ENCODE peak calls at places on chromosomes 2 and 18, in seven cellular contexts. P, X, Y, Z, G, L and S are unnamed samples. For H3K9me3, the result is how much of the 10 kb centered on the place peaks cover.

GRCh38 chr2:58557166-58557565 is 316.0 kb upstream of the FANCL start:
- DNase-seq in P (no peak), X (no peak), Y (no peak), Z (no peak), G (no peak), L (no peak), S (no peak)

GRCh38 chr2:10042301-10043161 is 819 bp upstream of the KLF11 start:
- DNase-seq in P (no peak), X (no peak), Y (peak), Z (no peak), G (no peak), L (peak), S (peak)

GRCh38 chr2:229454934-229455631 is 184.0 kb upstream of the PID1 start:
- DNase-seq in P (peak), X (no peak), Y (no peak), Z (no peak), G (no peak), L (no peak), S (no peak)

GRCh38 chr18:44719519-44720060 is 38.9 kb downstream of the SETBP1 start:
- DNase-seq in P (no peak), X (no peak), Y (no peak), Z (no peak), G (no peak), L (no peak), S (no peak)

GRCh38 chr2:39000552-39000951 is 110.9 kb downstream of the ARHGEF33 start:
- DNase-seq in P (no peak), X (no peak), Y (no peak), Z (no peak), G (no peak), L (no peak), S (no peak)

GRCh38 chr2:32166115-32166549 is 468 bp downstream of the SLC30A6 start:
- DNase-seq in P (no peak), X (no peak), Y (no peak), Z (no peak), G (no peak), L (no peak), S (no peak)

GRCh38 chr2:99821039-99821438 is 321.4 kb downstream of the AFF3 start:
- DNase-seq in P (no peak), X (peak), Y (no peak), Z (no peak), G (no peak), L (no peak), S (no peak)

GRCh38 chr2:24083567-24084385 is 858 bp downstream of the TP53I3 start:
- DNase-seq in P (peak), X (peak), Y (peak), Z (peak), G (peak), L (peak), S (no peak)

GRCh38 chr18:53629356-53629755 is 595.1 kb downstream of the MBD2 start:
- DNase-seq in P (no peak), X (no peak), Y (no peak), Z (no peak), G (no peak), L (no peak), S (no peak)

GRCh38 chr2:174259981-174260380 is 11.6 kb upstream of the OLA1 start:
- DNase-seq in P (no peak), X (no peak), Y (no peak), Z (no peak), G (no peak), L (no peak), S (no peak)

GRCh38 chr2:15949126-15949525 is 8.8 kb downstream of the MYCN start:
- DNase-seq in P (no peak), X (no peak), Y (no peak), Z (no peak), G (no peak), L (no peak), S (no peak)

GRCh38 chr2:152718909-152719645 is 657 bp downstream of the ARL6IP6 start:
- DNase-seq in P (peak), X (peak), Y (peak), Z (peak), G (peak), L (peak), S (no peak)

GRCh38 chr2:98519156-98519555 is 74.5 kb downstream of the INPP4A start:
- DNase-seq in P (no peak), X (no peak), Y (no peak), Z (no peak), G (no peak), L (no peak), S (no peak)

GRCh38 chr2:138724765-138725459 is 55.3 kb downstream of the NXPH2 start:
- DNase-seq in P (no peak), X (no peak), Y (no peak), Z (no peak), G (no peak), L (peak), S (no peak)

GRCh38 chr2:211455225-211455841 is 898.9 kb downstream of the CPS1 start:
- DNase-seq in P (peak), X (peak), Y (peak), Z (no peak), G (peak), L (peak), S (peak)

GRCh38 chr18:3593904-3594759 is 144.2 kb downstream of the TGIF1 start:
- DNase-seq in P (peak), X (peak), Y (peak), Z (peak), G (peak), L (peak), S (peak)

GRCh38 chr2:7456762-7457161 is 539.5 kb downstream of the RNF144A start:
- DNase-seq in P (no peak), X (no peak), Y (no peak), Z (no peak), G (no peak), L (no peak), S (no peak)

GRCh38 chr2:62706721-62707516 is 1.4 kb downstream of the EHBP1 start:
- DNase-seq in P (peak), X (no peak), Y (no peak), Z (no peak), G (no peak), L (peak), S (no peak)

GRCh38 chr2:89780318-89780717 is 1088.8 kb downstream of the RPIA start:
- DNase-seq in P (no peak), X (no peak), Y (no peak), Z (no peak), G (no peak), L (no peak), S (no peak)
- H3K9me3 ChIP-seq in P (under half), X (half or more), Y (under half), Z (under half), G (under half), L (half or more), S (under half)

DNA sequence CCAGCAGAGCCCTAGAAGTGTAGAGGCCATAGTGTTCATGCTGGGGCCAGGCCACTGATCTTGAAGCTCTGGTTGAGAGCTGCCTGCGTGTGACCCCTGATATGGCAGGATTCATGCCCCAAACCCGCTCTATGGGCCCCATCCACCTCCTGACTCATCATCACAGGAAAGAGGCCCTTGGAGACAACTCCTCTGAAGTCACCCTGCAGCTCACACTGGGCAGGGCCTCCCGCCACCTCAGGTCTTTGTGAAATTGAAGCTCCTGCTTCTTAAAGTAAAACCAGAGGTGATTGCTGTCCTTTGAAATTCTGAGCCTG is 12.0 kb upstream of the TUBB6 start:
- DNase-seq in P (no peak), X (no peak), Y (peak), Z (no peak), G (no peak), L (no peak), S (no peak)
- TF ChIP-seq REST in P (no peak), X (no peak), Y (no peak), Z (no peak), G (no peak), L (no peak), S (no peak)

DNA sequence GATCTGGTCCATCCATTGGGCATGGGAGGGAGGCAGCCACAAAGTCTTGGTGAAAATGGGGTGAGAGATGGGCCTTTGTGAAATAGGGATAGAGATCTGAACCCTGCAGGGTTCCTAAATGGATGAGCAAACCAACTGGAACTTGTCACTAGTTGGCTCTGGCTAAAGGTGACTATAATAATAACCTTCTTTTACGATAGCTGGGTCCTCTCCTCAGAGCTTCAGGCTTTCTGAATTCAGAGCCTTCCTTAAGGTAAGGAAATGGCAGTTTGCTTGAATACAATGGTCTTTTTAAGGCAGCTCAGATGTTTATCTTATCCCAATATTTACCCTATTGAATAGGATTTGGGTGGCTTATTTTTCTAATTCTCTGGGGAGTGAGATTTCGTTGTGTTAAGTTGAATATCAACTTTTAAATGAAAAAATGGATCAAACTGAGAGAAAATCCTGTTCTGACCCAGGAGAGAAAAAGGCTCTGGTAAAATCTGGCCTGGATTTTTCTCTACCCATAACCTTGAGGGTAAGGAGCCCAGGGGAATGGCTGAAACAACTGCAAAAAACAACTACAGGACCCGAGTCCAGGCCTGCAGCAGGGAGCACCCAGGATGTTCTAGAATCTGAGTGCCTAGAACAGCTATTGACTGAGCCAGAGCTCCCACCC is 61.1 kb upstream of the CXCR4 start:
- DNase-seq in P (no peak), X (no peak), Y (no peak), Z (no peak), G (no peak), L (no peak), S (no peak)
- H3K9me3 ChIP-seq in P (under half), X (under half), Y (under half), Z (under half), G (under half), L (under half), S (under half)

DNA sequence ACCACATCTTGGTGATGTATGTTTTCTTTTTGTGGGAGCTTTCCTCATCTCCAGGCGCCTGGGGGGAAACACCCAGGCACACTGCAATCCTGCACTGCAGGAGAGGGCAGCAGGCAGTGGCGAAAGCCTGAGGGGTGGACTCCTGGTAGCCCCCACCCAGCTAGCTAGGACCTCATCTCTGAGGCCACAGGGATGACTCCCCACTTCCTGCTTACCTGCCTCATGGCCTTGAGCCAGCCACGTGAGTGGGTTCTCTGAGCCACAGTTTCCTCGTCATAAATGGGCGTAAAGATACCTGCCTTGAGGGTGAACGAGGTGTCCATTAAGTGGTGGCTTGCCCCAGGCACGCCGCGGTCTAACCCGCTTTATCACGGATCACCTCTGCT is 19.1 kb downstream of the TRAF3IP1 start:
- DNase-seq in P (no peak), X (no peak), Y (no peak), Z (no peak), G (no peak), L (no peak), S (no peak)
- TF ChIP-seq REST in P (no peak), X (no peak), Y (no peak), Z (no peak), G (no peak), L (no peak), S (no peak)

GRCh38 chr18:79448621-79449020 is 52.9 kb downstream of the NFATC1 start:
- DNase-seq in P (no peak), X (no peak), Y (no peak), Z (no peak), G (no peak), L (no peak), S (no peak)
- H3K9me3 ChIP-seq in P (under half), X (under half), Y (under half), Z (under half), G (under half), L (under half), S (under half)

GRCh38 chr2:64837116-64837704 is 152.0 kb upstream of the SLC1A4 start:
- DNase-seq in P (peak), X (peak), Y (no peak), Z (no peak), G (no peak), L (no peak), S (no peak)
- TF ChIP-seq REST in P (no peak), X (no peak), Y (no peak), Z (no peak), G (no peak), L (no peak), S (no peak)

DNA sequence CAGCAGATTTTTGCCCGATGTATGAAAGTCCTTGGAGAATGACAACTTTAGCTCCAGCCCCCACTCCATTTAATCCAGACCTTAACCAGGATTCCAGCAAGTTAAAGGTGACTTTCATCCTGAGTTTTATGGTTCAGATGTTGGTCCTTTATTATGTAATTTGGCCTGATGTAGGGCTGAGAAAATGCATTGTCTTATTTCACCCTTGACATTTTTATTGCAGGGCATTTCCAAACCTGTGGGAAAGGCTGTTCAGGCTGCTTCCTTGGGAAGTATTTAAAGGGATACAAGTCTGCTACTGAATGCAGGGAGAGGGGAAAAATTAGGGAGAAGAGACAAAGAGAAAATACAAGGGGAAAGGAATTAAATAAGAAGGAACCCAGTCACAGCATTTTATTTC is 48.8 kb downstream of the ASB1 start:
- DNase-seq in P (no peak), X (no peak), Y (no peak), Z (no peak), G (no peak), L (no peak), S (no peak)
- H3K9me3 ChIP-seq in P (under half), X (under half), Y (under half), Z (under half), G (under half), L (under half), S (under half)

GRCh38 chr2:219997341-219997851 is 370.0 kb downstream of the SLC4A3 start:
- DNase-seq in P (peak), X (no peak), Y (peak), Z (no peak), G (peak), L (no peak), S (no peak)
- TF ChIP-seq REST in P (no peak), X (no peak), Y (no peak), Z (no peak), G (no peak), L (no peak), S (no peak)

GRCh38 chr2:239765911-239766310 is 259.2 kb downstream of the NDUFA10 start:
- DNase-seq in P (no peak), X (no peak), Y (no peak), Z (no peak), G (peak), L (no peak), S (no peak)
- H3K9me3 ChIP-seq in P (under half), X (under half), Y (under half), Z (under half), G (under half), L (under half), S (under half)

GRCh38 chr2:46001741-46002506 is 295.3 kb upstream of the EPAS1 start:
- DNase-seq in P (no peak), X (no peak), Y (no peak), Z (no peak), G (no peak), L (peak), S (no peak)
- TF ChIP-seq REST in P (no peak), X (no peak), Y (no peak), Z (no peak), G (no peak), L (no peak), S (no peak)